ENCODE peak calls at places on chromosomes 16 and 17, in nine cellular contexts. A, O, S, P, V, D, I, M and L are unnamed samples. For H3K4me1 and H3K9me3, the result is how much of the 10 kb centered on the place peaks cover.

GRCh38 chr16:84444476-84444875 is 60.0 kb downstream of the MEAK7 start:
- DNase-seq in A (peak), O (no peak), S (no peak), P (no peak), V (no peak), D (no peak), I (no peak), M (no peak), L (no peak)

GRCh38 chr16:66134875-66135274 is 231.6 kb upstream of the CDH5 start:
- DNase-seq in A (no peak), O (no peak), S (no peak), P (no peak), V (no peak), D (no peak), I (no peak), M (no peak), L (no peak)

GRCh38 chr16:51409001-51409675 is 258.1 kb upstream of the SALL1 start:
- DNase-seq in A (no peak), O (no peak), S (no peak), P (no peak), V (no peak), D (no peak), I (peak), M (no peak), L (no peak)

GRCh38 chr16:72278301-72278700 is 106.3 kb upstream of the PMFBP1 start:
- DNase-seq in A (no peak), O (no peak), S (no peak), P (no peak), V (no peak), D (no peak), I (no peak), M (no peak), L (no peak)

GRCh38 chr16:56341656-56342397 is 83.5 kb downstream of the AMFR start:
- DNase-seq in A (no peak), O (no peak), S (no peak), P (no peak), V (no peak), D (peak), I (no peak), M (no peak), L (no peak)

GRCh38 chr16:83215417-83216001 is 588.7 kb downstream of the CDH13 start:
- DNase-seq in A (no peak), O (no peak), S (peak), P (peak), V (no peak), D (no peak), I (no peak), M (no peak), L (peak)

GRCh38 chr17:79979841-79980215 is 55.8 kb downstream of the TBC1D16 start:
- DNase-seq in A (peak), O (peak), S (no peak), P (no peak), V (no peak), D (peak), I (no peak), M (no peak), L (no peak)

GRCh38 chr16:84062734-84063640 is 20.4 kb upstream of the SLC38A8 start:
- DNase-seq in A (peak), O (peak), S (peak), P (peak), V (peak), D (peak), I (peak), M (peak), L (peak)

GRCh38 chr17:57747221-57748017 is 2.3 kb upstream of the CCDC182 start:
- DNase-seq in A (no peak), O (peak), S (peak), P (no peak), V (no peak), D (no peak), I (peak), M (peak), L (peak)

GRCh38 chr17:31067699-31068184 is 27.0 kb upstream of the NF1 start:
- DNase-seq in A (no peak), O (no peak), S (peak), P (no peak), V (no peak), D (no peak), I (no peak), M (no peak), L (no peak)

GRCh38 chr17:37789166-37789565 is 44.3 kb upstream of the HNF1B start:
- DNase-seq in A (no peak), O (no peak), S (no peak), P (no peak), V (no peak), D (no peak), I (no peak), M (no peak), L (no peak)

GRCh38 chr17:79721993-79722671 is 8.6 kb upstream of the ENPP7 start:
- DNase-seq in A (no peak), O (no peak), S (peak), P (no peak), V (no peak), D (no peak), I (no peak), M (no peak), L (no peak)

GRCh38 chr17:80860703-80861359 is 130.8 kb upstream of the CHMP6 start:
- DNase-seq in A (peak), O (peak), S (no peak), P (no peak), V (no peak), D (no peak), I (no peak), M (no peak), L (no peak)

GRCh38 chr16:54240180-54241125 is 46.1 kb downstream of the IRX3 start:
- DNase-seq in A (no peak), O (no peak), S (no peak), P (no peak), V (no peak), D (no peak), I (no peak), M (no peak), L (no peak)

DNA sequence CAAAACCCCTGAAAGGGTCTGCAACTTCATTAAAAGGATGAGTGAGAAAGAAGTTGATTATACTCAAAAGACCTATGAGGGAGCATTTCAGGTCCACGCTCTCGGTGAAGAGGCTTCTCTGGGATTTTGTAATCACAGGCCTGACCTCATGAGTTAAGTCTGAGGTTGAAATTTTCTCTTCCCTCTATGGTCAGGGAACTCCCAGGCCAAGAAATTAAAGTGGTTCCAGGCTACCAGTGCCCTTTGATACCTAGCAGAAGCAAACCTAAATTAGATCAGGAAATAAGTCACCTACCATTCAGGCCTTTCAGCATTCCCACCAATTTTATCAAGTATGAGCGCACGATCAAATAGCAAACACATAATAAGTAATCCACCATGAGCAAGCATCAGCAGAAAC is 27.9 kb downstream of the MBTD1 start:
- DNase-seq in A (no peak), O (no peak), S (no peak), P (no peak), V (no peak), D (no peak), I (no peak), M (no peak), L (no peak)
- H3K4me1 ChIP-seq in A (under half), O (under half), S (under half), P (under half), V (under half), D (under half), I (under half), M (under half), L (under half)

GRCh38 chr16:3295209-3295608 is 10.0 kb downstream of the TIGD7 start:
- DNase-seq in A (no peak), O (no peak), S (no peak), P (no peak), V (no peak), D (no peak), I (no peak), M (no peak), L (no peak)

GRCh38 chr16:3295783-3296182 is 9.4 kb downstream of the TIGD7 start:
- DNase-seq in A (no peak), O (no peak), S (no peak), P (no peak), V (no peak), D (no peak), I (no peak), M (no peak), L (no peak)

GRCh38 chr16:3289998-3290673 is 6.8 kb downstream of the ZNF263 start:
- DNase-seq in A (no peak), O (no peak), S (no peak), P (no peak), V (no peak), D (no peak), I (no peak), M (no peak), L (no peak)

DNA sequence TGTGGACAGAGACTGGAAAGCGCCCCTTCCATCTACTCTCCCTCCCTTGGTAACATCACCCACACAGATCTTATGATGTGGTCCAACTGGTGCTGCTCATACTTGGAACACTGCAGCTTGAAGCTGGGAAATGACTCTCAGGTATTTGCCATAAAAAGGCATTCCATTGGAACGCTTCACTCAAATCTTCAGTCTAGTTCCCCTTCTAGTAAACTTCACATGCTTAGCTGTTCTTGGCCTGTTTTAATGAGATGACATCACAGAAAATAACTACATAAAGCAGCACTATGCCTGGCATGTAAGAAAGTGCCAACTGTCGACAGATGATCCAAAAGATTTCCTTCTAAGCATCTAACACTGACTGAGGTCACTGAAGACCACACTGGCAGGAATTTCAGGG is 9.3 kb downstream of the ZNF263 start:
- DNase-seq in A (no peak), O (no peak), S (no peak), P (no peak), V (no peak), D (no peak), I (no peak), M (no peak), L (no peak)
- H3K9me3 ChIP-seq in A (half or more), O (half or more), S (half or more), P (half or more), V (under half), D (half or more), I (half or more), M (under half), L (half or more)

DNA sequence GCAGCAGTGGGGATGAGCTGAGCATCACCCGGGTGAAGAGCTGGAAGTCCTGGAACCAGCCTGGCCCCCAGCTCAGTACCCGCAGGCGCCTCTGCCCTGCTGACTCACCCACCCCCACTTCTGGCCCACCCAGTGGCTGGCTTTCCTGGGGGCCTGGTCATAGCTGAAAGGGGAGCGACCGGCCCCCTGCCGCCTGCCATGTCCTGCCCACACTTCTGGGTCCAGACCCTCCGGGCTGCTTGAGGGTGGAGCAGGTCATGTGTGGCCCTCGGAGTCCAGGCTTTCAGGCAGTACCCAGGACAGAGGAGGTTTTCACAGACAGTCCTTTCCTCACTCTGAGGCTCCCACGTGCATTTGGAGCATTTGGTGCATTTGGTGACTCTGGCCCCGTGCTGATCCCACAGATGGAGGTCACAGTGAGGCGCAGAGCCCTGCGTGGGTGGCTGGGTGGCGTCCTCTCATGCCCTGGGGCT is 7.1 kb upstream of the PIEZO1 start:
- DNase-seq in A (no peak), O (no peak), S (no peak), P (no peak), V (no peak), D (no peak), I (no peak), M (no peak), L (no peak)
- H3K4me1 ChIP-seq in A (under half), O (half or more), S (under half), P (half or more), V (under half), D (under half), I (under half), M (under half), L (under half)

GRCh38 chr17:69857412-69857835 is 217.6 kb upstream of the KCNJ16 start:
- DNase-seq in A (no peak), O (no peak), S (no peak), P (no peak), V (no peak), D (no peak), I (no peak), M (no peak), L (no peak)
- H3K9me3 ChIP-seq in A (under half), O (under half), S (under half), P (under half), V (under half), D (under half), I (under half), M (under half), L (under half)

GRCh38 chr17:17694229-17695081 is 13.2 kb downstream of the RAI1 start:
- DNase-seq in A (peak), O (peak), S (peak), P (peak), V (peak), D (peak), I (peak), M (peak), L (peak)

GRCh38 chr17:17698869-17699351 is 17.7 kb downstream of the RAI1 start:
- DNase-seq in A (no peak), O (no peak), S (no peak), P (no peak), V (no peak), D (no peak), I (peak), M (no peak), L (no peak)

GRCh38 chr17:17698371-17698770 is 17.1 kb downstream of the RAI1 start:
- DNase-seq in A (no peak), O (no peak), S (no peak), P (no peak), V (no peak), D (no peak), I (no peak), M (no peak), L (no peak)

GRCh38 chr17:17696075-17696474 is 14.8 kb downstream of the RAI1 start:
- DNase-seq in A (no peak), O (no peak), S (no peak), P (no peak), V (no peak), D (no peak), I (no peak), M (no peak), L (no peak)

DNA sequence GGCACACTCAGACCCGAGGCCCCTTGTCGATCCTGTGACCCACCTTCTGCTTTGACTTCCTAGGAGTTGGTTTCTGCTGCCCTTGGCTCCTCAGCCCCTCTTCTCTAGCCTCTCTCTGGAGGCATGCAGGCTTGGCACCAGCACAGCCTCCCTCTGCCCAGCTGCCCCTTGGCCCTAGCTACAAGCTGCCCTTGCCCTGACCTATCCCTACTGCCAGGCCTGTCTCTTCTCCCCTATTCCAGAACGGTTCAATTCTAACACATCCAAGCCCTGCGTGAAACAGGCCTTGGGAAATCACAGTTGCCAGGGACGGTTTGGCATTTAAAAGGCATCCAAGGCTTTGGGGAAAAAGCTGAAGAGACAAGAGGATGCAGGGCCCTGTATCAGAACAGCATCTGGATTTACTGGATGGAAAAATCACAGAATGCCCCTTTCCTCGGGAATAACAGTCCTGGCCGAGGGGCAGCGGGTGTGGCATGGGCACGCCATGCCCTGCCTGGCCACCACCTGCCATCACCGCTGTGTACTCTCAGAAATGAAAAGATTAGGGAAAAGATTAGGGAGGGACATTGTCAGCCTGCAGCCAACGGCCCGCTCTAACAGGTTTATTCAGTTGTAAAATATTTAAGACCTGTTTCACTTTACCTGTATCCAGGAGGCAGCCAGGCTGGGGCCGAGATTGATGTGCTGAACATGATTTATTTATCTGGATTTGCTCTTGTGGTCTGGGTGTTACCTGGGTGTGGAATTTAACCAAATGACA is 15.8 kb downstream of the RAI1 start:
- DNase-seq in A (no peak), O (no peak), S (no peak), P (no peak), V (no peak), D (no peak), I (no peak), M (no peak), L (no peak)
- H3K4me1 ChIP-seq in A (half or more), O (under half), S (half or more), P (under half), V (under half), D (half or more), I (under half), M (under half), L (half or more)

GRCh38 chr17:22569459-22570143 is 877.3 kb downstream of the KCNJ18 start:
- DNase-seq in A (no peak), O (no peak), S (no peak), P (no peak), V (no peak), D (peak), I (no peak), M (no peak), L (no peak)
- H3K9me3 ChIP-seq in A (under half), O (under half), S (under half), P (under half), V (under half), D (under half), I (under half), M (under half), L (under half)

GRCh38 chr17:17048106-17048505 is 5.8 kb downstream of the MPRIP start:
- DNase-seq in A (no peak), O (no peak), S (no peak), P (no peak), V (peak), D (no peak), I (no peak), M (no peak), L (no peak)
- H3K4me1 ChIP-seq in A (half or more), O (half or more), S (half or more), P (half or more), V (under half), D (under half), I (under half), M (half or more), L (half or more)

GRCh38 chr17:26807024-26807423 is 486.9 kb upstream of the WSB1 start:
- DNase-seq in A (no peak), O (no peak), S (no peak), P (no peak), V (no peak), D (no peak), I (no peak), M (no peak), L (no peak)
- H3K9me3 ChIP-seq in A (half or more), O (under half), S (under half), P (under half), V (under half), D (half or more), I (under half), M (under half), L (half or more)

DNA sequence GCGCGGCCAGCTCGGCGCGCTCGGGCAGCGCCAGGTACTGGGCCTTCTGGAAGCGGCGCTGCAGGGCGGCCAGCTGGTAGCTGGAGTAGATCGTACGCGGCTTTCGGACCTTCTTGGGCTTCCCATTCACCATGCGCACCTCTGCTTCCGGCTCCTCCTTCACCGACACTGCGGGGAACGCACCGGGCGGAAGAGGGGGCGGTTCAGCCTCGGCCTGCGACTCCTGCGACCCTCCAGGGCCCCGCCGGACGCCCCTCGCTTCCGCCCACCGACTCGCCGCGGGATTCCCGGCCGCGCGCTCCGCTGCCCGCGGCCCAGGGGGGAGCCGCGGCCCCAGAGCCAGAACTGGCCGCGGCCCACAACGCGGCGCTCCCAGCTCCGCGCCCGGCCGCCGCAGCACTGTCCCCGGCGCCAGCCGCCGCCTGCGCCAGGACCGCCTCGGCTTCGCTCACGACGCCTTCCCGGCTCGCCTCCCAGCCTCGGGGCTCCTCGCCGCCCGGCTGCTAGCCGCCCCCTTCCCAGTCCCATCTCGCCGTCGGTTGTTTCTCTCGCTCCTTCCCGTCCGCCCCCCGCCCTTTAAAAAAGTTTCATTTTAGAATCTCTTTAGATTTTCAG is 1.5 kb downstream of the DLX3 start:
- DNase-seq in A (peak), O (no peak), S (no peak), P (no peak), V (peak), D (no peak), I (no peak), M (no peak), L (no peak)
- H3K4me1 ChIP-seq in A (under half), O (under half), S (under half), P (under half), V (under half), D (under half), I (under half), M (under half), L (under half)

GRCh38 chr16:3180445-3180878 is 7.5 kb upstream of the OR1F1 start:
- DNase-seq in A (no peak), O (no peak), S (no peak), P (no peak), V (no peak), D (no peak), I (no peak), M (no peak), L (no peak)

GRCh38 chr16:3186946-3187690 is 886 bp upstream of the OR1F1 start:
- DNase-seq in A (no peak), O (no peak), S (no peak), P (no peak), V (no peak), D (no peak), I (no peak), M (no peak), L (no peak)

GRCh38 chr16:3179651-3180050 is 8.4 kb upstream of the OR1F1 start:
- DNase-seq in A (peak), O (no peak), S (no peak), P (no peak), V (no peak), D (peak), I (no peak), M (no peak), L (no peak)

GRCh38 chr16:3183445-3184139 is 4.4 kb upstream of the OR1F1 start:
- DNase-seq in A (no peak), O (no peak), S (no peak), P (no peak), V (no peak), D (no peak), I (no peak), M (no peak), L (no peak)

GRCh38 chr16:3182608-3183444 is 5.2 kb upstream of the OR1F1 start:
- DNase-seq in A (peak), O (peak), S (peak), P (no peak), V (no peak), D (no peak), I (no peak), M (no peak), L (no peak)
- H3K9me3 ChIP-seq in A (under half), O (under half), S (under half), P (under half), V (under half), D (under half), I (under half), M (under half), L (under half)